ENCODE peak calls at places on chromosome 11, in nine cellular contexts. J is fibroblast of pulmonary artery, Z is heart right ventricle, B is endothelial cell of umbilical vein, U is A549, M is lower lobe of right lung, R is AG04450, K is cardiac muscle cell, L is mammary epithelial cell. F is an unnamed sample.

GRCh38 chr11:134554106-134554505 is 142.1 kb upstream of the B3GAT1 start:
- DNase-seq in J (no peak), Z (no peak), B (no peak), U (no peak), M (no peak), R (no peak), K (no peak), L (no peak), F (no peak)

GRCh38 chr11:7573193-7573557 is 59.4 kb downstream of the PPFIBP2 start:
- DNase-seq in J (peak; percentile 25), Z (no peak), B (no peak), U (no peak), M (no peak), R (no peak), K (no peak), L (no peak), F (no peak)

GRCh38 chr11:66363805-66364535 is 7.6 kb downstream of the SLC29A2 start:
- DNase-seq in J (peak; percentile 23), Z (peak; percentile 46), B (no peak), U (peak; percentile 59), M (peak; percentile 71), R (no peak), K (peak; percentile 27), L (no peak), F (peak; percentile 52)

GRCh38 chr11:43567396-43567975 is 113.1 kb upstream of the HSD17B12 start:
- DNase-seq in J (peak; percentile 73), Z (no peak), B (peak; percentile 49), U (peak; percentile 67), M (no peak), R (peak; percentile 27), K (peak; percentile 72), L (no peak), F (no peak)

GRCh38 chr11:112025682-112026081 is 474 bp downstream of the DLAT start:
- DNase-seq in J (peak; percentile 11), Z (no peak), B (peak; percentile 43), U (peak; percentile 8), M (no peak), R (no peak), K (no peak), L (peak; percentile 10), F (no peak)

GRCh38 chr11:9151631-9152030 is 60.2 kb upstream of the SCUBE2 start:
- DNase-seq in J (no peak), Z (no peak), B (peak; percentile 41), U (no peak), M (no peak), R (no peak), K (no peak), L (no peak), F (no peak)

GRCh38 chr11:96486890-96487633 is 97.2 kb downstream of the JRKL start:
- DNase-seq in J (peak; percentile 23), Z (no peak), B (no peak), U (no peak), M (no peak), R (no peak), K (peak; percentile 30), L (peak; percentile 18), F (no peak)

GRCh38 chr11:134529212-134530096 is 117.4 kb upstream of the B3GAT1 start:
- DNase-seq in J (no peak), Z (no peak), B (no peak), U (no peak), M (peak; percentile 30), R (no peak), K (no peak), L (no peak), F (no peak)

GRCh38 chr11:45142241-45142885 is 4.1 kb upstream of the PRDM11 start:
- DNase-seq in J (peak; percentile 25), Z (no peak), B (no peak), U (no peak), M (no peak), R (no peak), K (peak; percentile 51), L (no peak), F (no peak)

GRCh38 chr11:14045417-14045816 is 82.9 kb downstream of the SPON1 start:
- DNase-seq in J (no peak), Z (no peak), B (no peak), U (no peak), M (no peak), R (no peak), K (no peak), L (no peak), F (no peak)

GRCh38 chr11:14042686-14043440 is 80.3 kb downstream of the SPON1 start:
- DNase-seq in J (no peak), Z (no peak), B (no peak), U (no peak), M (no peak), R (no peak), K (no peak), L (no peak), F (no peak)

GRCh38 chr11:14036495-14036894 is 74.0 kb downstream of the SPON1 start:
- DNase-seq in J (no peak), Z (no peak), B (no peak), U (no peak), M (no peak), R (no peak), K (no peak), L (peak; percentile 65), F (no peak)

GRCh38 chr11:14041565-14041964 is 79.0 kb downstream of the SPON1 start:
- DNase-seq in J (no peak), Z (no peak), B (no peak), U (no peak), M (no peak), R (no peak), K (no peak), L (no peak), F (no peak)

DNA sequence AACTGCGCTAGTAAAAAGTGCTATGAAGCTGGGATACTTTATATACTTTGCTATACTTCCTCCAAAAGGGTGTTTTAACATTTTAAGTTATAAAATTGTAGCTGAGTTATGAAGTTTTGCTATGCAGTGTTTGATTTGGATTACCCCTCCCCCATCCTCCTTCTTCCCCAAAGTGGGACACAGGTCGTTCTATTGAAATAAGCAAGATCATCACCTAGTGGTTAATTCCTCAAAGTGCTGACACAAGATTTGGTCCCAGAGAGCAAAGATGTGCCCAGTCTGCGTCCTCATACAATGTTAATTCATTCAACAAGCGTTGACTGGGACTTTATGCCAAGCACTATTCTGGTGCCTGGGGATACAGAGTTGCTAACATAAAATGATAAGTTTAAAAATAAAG is 78.5 kb downstream of the SPON1 start:
- DNase-seq in J (no peak), Z (no peak), B (no peak), U (no peak), M (no peak), R (no peak), K (peak; percentile 9), L (no peak), F (no peak)
- TF ChIP-seq CTCF in J (peak; percentile 6), Z (no peak), B (no peak), U (peak; percentile 29), M (no peak), R (peak; percentile 53), K (peak; percentile 13), L (peak; percentile 55), F (peak; percentile 24)

DNA sequence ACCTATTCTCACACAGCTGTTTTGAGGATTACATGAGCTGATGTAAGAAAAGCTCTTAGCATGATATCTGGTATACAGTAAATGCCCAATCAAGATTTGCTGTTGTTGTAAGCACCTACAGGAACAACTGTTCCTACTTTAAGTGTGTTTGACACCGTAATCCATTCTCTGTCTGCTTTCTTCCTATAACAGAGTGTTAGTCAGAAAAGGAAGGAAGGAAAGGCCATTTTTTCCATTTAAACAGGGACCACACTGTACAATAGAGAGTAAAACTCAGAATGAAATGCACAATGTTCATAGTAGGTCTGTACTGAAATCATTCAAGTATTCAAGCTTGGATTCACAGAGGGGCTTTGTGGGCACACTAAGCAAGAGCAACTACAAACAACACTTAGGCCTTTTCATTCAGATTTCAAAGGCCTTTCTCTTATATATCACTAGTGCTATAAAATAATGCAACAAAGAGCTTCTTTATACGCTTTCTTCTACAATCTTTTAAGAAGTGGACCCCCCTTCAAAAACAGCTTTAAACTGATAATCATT is 21.5 kb downstream of the MTCH2 start:
- DNase-seq in J (no peak), Z (no peak), B (peak; percentile 68), U (no peak), M (no peak), R (no peak), K (no peak), L (no peak), F (no peak)
- TF ChIP-seq CTCF in J (no peak), Z (no peak), B (no peak), U (no peak), M (no peak), R (no peak), K (no peak), L (no peak), F (no peak)

DNA sequence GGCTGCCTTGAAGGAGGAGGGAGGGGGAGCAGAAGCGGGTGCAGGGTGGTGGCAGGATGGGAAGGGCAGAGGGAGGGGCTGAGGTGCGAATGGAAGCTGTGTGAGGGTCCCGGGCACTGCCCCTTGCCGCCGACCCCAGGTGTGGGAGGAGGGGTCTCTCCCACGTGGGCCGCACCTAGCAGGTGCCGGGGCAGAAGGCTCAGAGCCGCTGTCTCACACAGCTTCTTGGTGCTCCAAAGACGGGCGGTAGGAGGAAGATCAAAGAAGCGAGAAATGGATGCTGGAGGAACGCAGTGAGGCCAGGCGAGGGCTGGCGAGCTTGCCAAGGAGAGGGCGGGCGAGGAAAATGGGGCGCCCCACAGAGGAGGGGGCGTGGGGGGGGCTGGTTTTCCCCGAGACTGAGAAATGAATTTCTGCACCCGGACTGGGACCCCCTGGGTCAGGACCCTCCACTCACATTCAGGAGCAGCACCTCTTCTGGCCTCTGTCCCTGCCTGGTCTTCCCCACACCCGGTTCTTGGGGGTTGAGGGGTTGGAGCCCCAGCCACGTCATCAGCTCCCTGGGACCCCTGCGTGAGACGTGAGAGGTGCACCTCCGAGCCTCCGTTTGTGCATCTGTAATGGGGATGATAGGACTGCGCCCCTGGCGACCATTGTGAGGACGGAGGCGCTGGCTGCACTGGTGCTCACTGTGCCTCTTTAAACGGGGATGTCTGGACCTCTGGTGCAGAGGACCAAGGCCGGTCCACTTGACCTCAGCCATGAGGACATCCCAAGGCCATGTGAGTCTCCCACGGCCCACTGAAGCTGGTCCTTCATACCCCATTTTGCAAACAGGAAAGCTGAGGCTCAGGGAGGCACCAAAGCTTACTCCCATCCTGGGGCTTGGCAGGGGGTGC is 16.8 kb downstream of the LSP1 start:
- DNase-seq in J (no peak), Z (peak; percentile 31), B (no peak), U (peak; percentile 79), M (peak; percentile 39), R (no peak), K (no peak), L (no peak), F (no peak)
- TF ChIP-seq CTCF in J (peak; percentile 34), Z (no peak), B (no peak), U (peak; percentile 51), M (no peak), R (peak; percentile 20), K (peak; percentile 24), L (no peak), F (no peak)

DNA sequence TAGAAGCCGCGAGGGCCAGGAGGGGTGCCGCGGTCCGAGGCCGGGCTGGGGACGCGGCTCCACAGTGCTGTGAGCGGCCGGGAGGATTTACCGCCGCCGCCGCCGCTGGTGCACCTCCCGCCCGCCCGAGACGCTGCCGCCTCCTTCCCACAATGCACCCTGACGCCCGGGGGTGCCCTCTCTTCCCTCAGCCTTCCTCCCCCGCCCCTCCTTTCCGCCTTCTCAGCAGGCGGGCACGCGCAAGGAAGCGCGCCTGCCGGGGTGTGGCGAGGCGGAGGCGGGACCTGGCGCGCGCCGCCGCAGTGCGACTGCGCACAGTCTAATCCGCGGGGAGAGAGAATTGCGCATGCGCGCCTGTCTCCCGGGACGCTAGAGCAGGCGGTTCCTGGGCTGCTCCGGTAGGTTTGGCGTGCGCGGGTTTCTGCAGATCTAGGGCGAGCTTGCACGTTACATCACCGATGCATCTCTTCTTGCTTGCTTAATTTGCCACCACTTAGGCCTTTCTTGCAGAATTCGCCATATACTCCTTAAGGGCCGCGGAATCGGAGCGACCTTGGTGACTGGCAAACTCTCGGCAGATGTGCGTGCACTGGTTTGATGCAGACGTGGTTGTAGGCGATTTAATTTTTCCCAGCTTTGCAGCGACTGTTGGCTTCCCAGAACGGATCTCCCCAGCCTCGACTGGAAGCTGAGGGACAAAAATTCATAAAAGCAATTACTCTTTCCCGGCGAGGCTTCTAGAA is at the start of the genes GVQW3 and THAP12:
- DNase-seq in J (peak; percentile 98), Z (peak; percentile 99), B (peak; percentile 99), U (peak; percentile 99), M (peak; percentile 98), R (peak; percentile 95), K (peak; percentile 99), L (peak; percentile 98), F (peak; percentile 97)
- TF ChIP-seq CTCF in J (no peak), Z (no peak), B (peak; percentile 8), U (peak; percentile 42), M (no peak), R (no peak), K (no peak), L (peak; percentile 20), F (peak; percentile 21)

F was measured in progenitor cell of endocrine pancreas.